ENCODE peak calls at places on chromosomes 5 and 9, in six cellular contexts. R is sciatic nerve, A is spleen, U is GM20000, L is T-helper 1 cell, H is left cardiac atrium. C is an unnamed sample.

GRCh38 chr5:945691-946541 is 53.2 kb downstream of the TRIP13 start:
- DNase-seq in R (peak), A (peak), U (no peak), L (no peak), H (no peak), C (peak)

GRCh38 chr5:56910123-56910951 is 941 bp downstream of the SETD9 start:
- DNase-seq in R (peak), A (peak), U (peak), L (peak), H (peak), C (peak)

GRCh38 chr9:761155-761792 is 80.2 kb upstream of the DMRT1 start:
- DNase-seq in R (no peak), A (no peak), U (no peak), L (no peak), H (no peak), C (no peak)

GRCh38 chr9:130185494-130186005 is 13.3 kb downstream of the NCS1 start:
- DNase-seq in R (no peak), A (no peak), U (no peak), L (no peak), H (no peak), C (peak)

GRCh38 chr9:93302586-93303257 is 118.8 kb downstream of the WNK2 start:
- DNase-seq in R (peak), A (peak), U (peak), L (peak), H (no peak), C (no peak)

GRCh38 chr9:104906441-104907277 is 21.3 kb downstream of the ABCA1 start:
- DNase-seq in R (no peak), A (no peak), U (no peak), L (no peak), H (no peak), C (no peak)

GRCh38 chr5:132087176-132087575 is 13.6 kb downstream of the CSF2 start:
- DNase-seq in R (no peak), A (no peak), U (no peak), L (no peak), H (no peak), C (no peak)

GRCh38 chr9:111481885-111482636 is 2.1 kb downstream of the ECPAS start:
- DNase-seq in R (no peak), A (no peak), U (no peak), L (no peak), H (no peak), C (no peak)

GRCh38 chr9:81174023-81174422 is 515.3 kb downstream of the TLE1 start:
- DNase-seq in R (no peak), A (no peak), U (no peak), L (no peak), H (no peak), C (no peak)

GRCh38 chr5:96651948-96652753 is 10.0 kb upstream of the CAST start:
- DNase-seq in R (no peak), A (no peak), U (no peak), L (no peak), H (no peak), C (no peak)

GRCh38 chr9:131270171-131271015 is 5.9 kb downstream of the FAM78A start:
- DNase-seq in R (peak), A (peak), U (peak), L (peak), H (peak), C (no peak)

GRCh38 chr9:31541626-31542025 is 842.8 kb upstream of the ACO1 start:
- DNase-seq in R (no peak), A (no peak), U (no peak), L (no peak), H (no peak), C (no peak)

GRCh38 chr5:179137643-179138567 is 77.7 kb downstream of the ZNF354C start:
- DNase-seq in R (no peak), A (peak), U (no peak), L (no peak), H (peak), C (peak)

GRCh38 chr5:19855929-19856328 is 132.1 kb downstream of the CDH18 start:
- DNase-seq in R (no peak), A (no peak), U (no peak), L (no peak), H (no peak), C (no peak)

GRCh38 chr9:122791872-122792669 is 3.3 kb downstream of the OR5C1 start:
- DNase-seq in R (no peak), A (no peak), U (no peak), L (no peak), H (no peak), C (no peak)

GRCh38 chr5:43396762-43397304 is 15.4 kb downstream of the CCL28 start:
- DNase-seq in R (peak), A (peak), U (peak), L (peak), H (peak), C (peak)

GRCh38 chr9:94941211-94941875 is 214.8 kb downstream of the AOPEP start:
- DNase-seq in R (no peak), A (no peak), U (no peak), L (no peak), H (no peak), C (no peak)

C was measured in RWPE2.